ENCODE peak calls at places on chromosomes 16 and 17, in four cellular contexts. Q, X, O and I are unnamed samples.

GRCh38 chr16:77359065-77359502 is 75.8 kb downstream of the ADAMTS18 start:
- DNase-seq in Q (no peak), X (no peak), O (peak), I (no peak)

GRCh38 chr16:13307255-13307654 is 405.9 kb downstream of the SHISA9 start:
- DNase-seq in Q (no peak), X (no peak), O (peak), I (no peak)

GRCh38 chr17:79930786-79931516 is 91.7 kb upstream of the CBX4 start:
- DNase-seq in Q (no peak), X (no peak), O (no peak), I (no peak)

GRCh38 chr17:2090804-2091534 is 36.1 kb downstream of the HIC1 start:
- DNase-seq in Q (no peak), X (no peak), O (peak), I (no peak)

GRCh38 chr17:28416703-28417311 is 10.8 kb upstream of the SLC46A1 start:
- DNase-seq in Q (peak), X (peak), O (peak), I (no peak)

GRCh38 chr16:74585846-74586392 is 21.0 kb downstream of the GLG1 start:
- DNase-seq in Q (no peak), X (no peak), O (no peak), I (no peak)

GRCh38 chr17:64784353-64784798 is 122.3 kb upstream of the SMURF2 start:
- DNase-seq in Q (no peak), X (no peak), O (no peak), I (no peak)

GRCh38 chr16:68715471-68715870 is 21.6 kb upstream of the CDH1 start:
- DNase-seq in Q (no peak), X (no peak), O (no peak), I (no peak)

GRCh38 chr17:74842146-74842598 is 17.5 kb downstream of the GRIN2C start:
- DNase-seq in Q (peak), X (no peak), O (peak), I (no peak)

GRCh38 chr17:2400474-2400866 is 390 bp downstream of the MNT start:
- DNase-seq in Q (peak), X (peak), O (no peak), I (no peak)

GRCh38 chr16:89031715-89032659 is 55.0 kb upstream of the CBFA2T3 start:
- DNase-seq in Q (no peak), X (peak), O (no peak), I (no peak)